ENCODE peak calls at places on chromosome 2, in seven cellular contexts. V is progenitor cell of endocrine pancreas; H is NCI-H2171; A is NCI-H2081; N is stimulated activated CD8-positive, alpha-beta memory T cell treated with anti-CD3 and anti-CD28 coated beads, Interleukin-2, amount 100 ng/mL, for 48 hours; G is activated T-cell treated with anti-CD3 and anti-CD28 coated beads for 1 hour; P is fibroblast of villous mesenchyme. W is an unnamed sample.

GRCh38 chr2:45543257-45543656 is 67.8 kb downstream of the SRBD1 start:
- DNase-seq in A (no peak), V (no peak), P (no peak), H (no peak), G (no peak), N (no peak), W (no peak)

GRCh38 chr2:12074126-12074883 is 327.9 kb downstream of the LPIN1 start:
- DNase-seq in A (no peak), V (no peak), G (no peak), H (no peak), P (no peak), N (no peak), W (no peak)

GRCh38 chr2:113157897-113158753 is 15.6 kb upstream of the PSD4 start:
- DNase-seq in A (no peak), G (no peak), V (no peak), N (no peak), H (no peak), P (no peak), W (no peak)

GRCh38 chr2:206212673-206213513 is 53.2 kb downstream of the EEF1B2 start:
- DNase-seq in N (no peak), P (peak), A (no peak), V (no peak), H (no peak), G (no peak), W (no peak)

GRCh38 chr2:151833984-151834383 is 5.8 kb upstream of the ARL5A start:
- DNase-seq in H (no peak), A (no peak), G (no peak), P (no peak), V (no peak), N (no peak), W (no peak)

GRCh38 chr2:191961556-191961955 is 114.7 kb upstream of the CAVIN2 start:
- DNase-seq in A (no peak), N (no peak), V (no peak), P (peak), G (no peak), H (no peak), W (no peak)

GRCh38 chr2:171227066-171227782 is 66.5 kb upstream of the TLK1 start:
- DNase-seq in H (no peak), A (no peak), N (no peak), P (no peak), G (no peak), V (no peak), W (no peak)

GRCh38 chr2:154637426-154637825 is 61.1 kb upstream of the KCNJ3 start:
- DNase-seq in P (no peak), A (no peak), G (no peak), H (no peak), V (no peak), N (no peak), W (no peak)

GRCh38 chr2:156083707-156084494 is 248.6 kb downstream of the NR4A2 start:
- DNase-seq in N (no peak), G (no peak), H (no peak), P (no peak), A (no peak), V (no peak), W (no peak)

GRCh38 chr2:225091336-225091735 is 49.1 kb upstream of the DOCK10 start:
- DNase-seq in G (no peak), A (no peak), P (peak), V (no peak), N (no peak), H (no peak), W (no peak)

W was measured in right lobe of liver.